ENCODE peak calls at places on chromosomes 7 and 10, in five cellular contexts. I is pancreas; T is neural progenitor cell; R is naive thymus-derived CD4-positive, alpha-beta T cell; P is CD4-positive, CD25-positive, alpha-beta regulatory T cell. A is an unnamed sample.
A peak's percentile ranks its signal among the peaks of the same experiment; 100 is the strongest.

GRCh38 chr7:40584667-40585433 is 450.0 kb downstream of the SUGCT start:
- DNase-seq in P (no peak), R (no peak), T (no peak), I (no peak), A (no peak)

GRCh38 chr10:124384591-124385190 is 34.0 kb downstream of the OAT start:
- DNase-seq in I (no peak), R (no peak), P (no peak), T (no peak), A (no peak)

GRCh38 chr7:20113423-20114027 is 103.7 kb downstream of the MACC1 start:
- DNase-seq in P (no peak), R (no peak), I (no peak), T (no peak), A (no peak)

GRCh38 chr7:97973206-97973658 is 16.8 kb downstream of the OCM2 start:
- DNase-seq in T (peak; percentile 87), R (no peak), P (no peak), I (peak; percentile 86), A (peak; percentile 26)

GRCh38 chr7:83681200-83681599 is 32.3 kb upstream of the SEMA3E start:
- DNase-seq in P (no peak), T (no peak), I (no peak), R (no peak), A (no peak)

GRCh38 chr7:25179771-25180591 is 48.3 kb downstream of the NPVF start:
- DNase-seq in P (peak; percentile 89), R (peak; percentile 90), I (peak; percentile 97), T (peak; percentile 92), A (peak; percentile 70)

GRCh38 chr7:149620961-149621360 is 123.4 kb upstream of the ZNF746 start:
- DNase-seq in P (peak; percentile 78), T (no peak), I (no peak), R (no peak), A (no peak)

GRCh38 chr10:1251769-1252168 is 195.6 kb downstream of the WDR37 start:
- DNase-seq in R (no peak), I (no peak), T (no peak), P (no peak), A (no peak)

GRCh38 chr7:91515961-91516360 is 251.7 kb downstream of the FZD1 start:
- DNase-seq in I (no peak), T (no peak), P (no peak), R (no peak), A (no peak)

GRCh38 chr10:95792874-95793285 is 36.9 kb downstream of the ENTPD1 start:
- DNase-seq in P (no peak), I (no peak), T (peak; percentile 35), R (no peak), A (no peak)

GRCh38 chr10:49448924-49449323 is 53.0 kb upstream of the DRGX start:
- DNase-seq in R (no peak), P (no peak), T (no peak), I (no peak), A (no peak)

GRCh38 chr10:60444494-60445064 is 54.9 kb upstream of the ANK3 start:
- DNase-seq in I (no peak), R (no peak), T (peak; percentile 12), P (peak; percentile 2), A (no peak)

GRCh38 chr7:1331576-1332467 is 99.2 kb downstream of the UNCX start:
- DNase-seq in R (no peak), P (no peak), I (no peak), T (no peak), A (no peak)

GRCh38 chr7:111931016-111931517 is 275.1 kb downstream of the DOCK4 start:
- DNase-seq in P (no peak), T (peak; percentile 26), I (no peak), R (no peak), A (no peak)

GRCh38 chr10:132482090-132482489 is 55.5 kb upstream of the INPP5A start:
- DNase-seq in R (no peak), I (no peak), T (no peak), P (no peak), A (peak; percentile 49)

DNA sequence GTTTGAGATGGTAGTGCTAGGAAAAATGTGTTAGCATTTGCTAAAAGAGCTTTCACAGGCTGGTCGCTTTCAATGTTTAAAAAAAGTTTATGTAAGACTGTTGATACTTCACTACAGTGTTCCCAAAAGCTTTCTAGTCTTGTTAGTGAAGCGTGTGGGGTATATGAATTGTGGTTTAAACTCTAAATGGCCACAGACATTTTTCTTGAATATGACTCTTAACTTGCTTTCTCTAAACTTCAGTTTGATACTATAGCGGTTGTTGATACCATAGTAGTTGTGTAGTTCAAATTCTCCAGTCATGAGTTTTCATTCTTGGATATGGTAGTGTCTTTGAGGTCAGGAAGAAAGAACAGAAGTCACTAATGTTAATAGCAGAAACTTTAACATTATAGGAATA is 44.9 kb downstream of the MCU start:
- DNase-seq in T (no peak), I (no peak), R (no peak), P (no peak), A (no peak)
- H3K27ac ChIP-seq in T (no peak overlapping the region), I (peak overlapping the region; percentile 68), R (no peak overlapping the region), P (no peak overlapping the region), A (peak overlapping the region; percentile 86)

GRCh38 chr7:5367661-5368060 is 56.0 kb downstream of the TNRC18 start:
- DNase-seq in R (no peak), I (no peak), T (no peak), P (no peak), A (no peak)
- H3K36me3 ChIP-seq in R (no peaks in the 10 kb centered on the region), I (peaks cover 10% of the 10 kb centered on the region), T (no peaks in the 10 kb centered on the region), P (peaks cover 24% of the 10 kb centered on the region), A (peaks cover 14% of the 10 kb centered on the region)

DNA sequence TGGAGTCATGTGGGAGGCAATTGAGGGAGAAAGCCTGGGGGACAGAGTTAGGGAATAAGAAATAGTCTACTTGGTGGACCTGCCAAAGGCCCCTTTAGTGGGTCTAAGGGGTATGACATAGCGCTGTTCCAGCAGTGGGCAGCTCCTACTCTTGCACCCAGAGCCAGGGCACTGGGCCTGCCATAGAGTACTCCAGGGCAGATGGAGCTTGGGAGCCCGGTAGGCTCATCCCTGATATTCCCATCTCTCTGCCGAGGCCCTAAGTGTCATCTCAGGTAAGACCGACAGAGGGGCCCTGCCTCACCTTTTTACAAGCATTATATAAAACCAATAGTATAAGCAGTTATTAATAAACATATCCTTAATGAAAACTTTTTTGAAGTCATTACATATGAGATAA is 9.6 kb downstream of the SAMD9L start:
- DNase-seq in P (no peak), T (no peak), I (no peak), R (no peak), A (no peak)
- H3K9me3 ChIP-seq in P (peaks cover 56% of the 10 kb centered on the region), T (no peaks in the 10 kb centered on the region), I (no peaks in the 10 kb centered on the region), R (peaks cover 35% of the 10 kb centered on the region), A (no peaks in the 10 kb centered on the region)

DNA sequence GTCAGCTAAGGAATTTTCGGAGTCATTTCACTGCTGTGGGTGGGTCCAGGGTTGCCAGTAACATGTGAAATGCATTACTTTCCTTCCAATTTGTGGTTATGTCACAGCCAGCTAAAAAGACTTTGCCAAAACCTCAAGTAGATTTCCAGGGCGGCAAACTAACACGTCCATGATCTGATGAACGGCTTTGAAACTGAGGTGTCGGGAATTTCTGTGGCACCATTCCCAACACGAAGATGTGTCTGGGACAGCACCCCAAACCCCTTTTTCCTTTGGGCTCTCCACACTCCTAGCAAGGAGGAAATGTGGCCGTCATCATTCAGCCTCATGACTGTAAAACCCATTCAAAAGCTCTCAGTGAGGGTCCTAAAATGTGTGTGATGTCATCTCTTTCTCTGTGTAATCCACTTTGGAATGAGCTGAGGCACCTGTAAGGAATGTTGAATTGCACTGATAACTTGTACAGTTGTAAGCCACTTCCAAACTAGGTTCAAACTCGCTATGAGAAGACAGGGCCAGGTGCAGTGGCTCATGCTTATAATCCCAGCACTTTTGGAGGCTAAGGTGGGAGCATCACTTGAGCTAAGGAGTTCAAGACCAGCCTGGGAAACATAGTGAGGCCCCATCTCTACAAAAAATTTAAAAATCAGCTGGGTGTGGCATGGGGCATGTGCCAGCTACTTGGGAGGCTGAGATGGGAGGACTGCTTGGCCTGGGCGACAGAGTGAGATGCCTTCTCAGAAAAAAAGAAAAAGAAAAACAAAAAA is 146.1 kb upstream of the FRMD4A start:
- DNase-seq in R (no peak), I (no peak), T (no peak), P (no peak), A (no peak)
- H3K27ac ChIP-seq in R (no peak overlapping the region), I (no peak overlapping the region), T (no peak overlapping the region), P (no peak overlapping the region), A (no peak overlapping the region)

DNA sequence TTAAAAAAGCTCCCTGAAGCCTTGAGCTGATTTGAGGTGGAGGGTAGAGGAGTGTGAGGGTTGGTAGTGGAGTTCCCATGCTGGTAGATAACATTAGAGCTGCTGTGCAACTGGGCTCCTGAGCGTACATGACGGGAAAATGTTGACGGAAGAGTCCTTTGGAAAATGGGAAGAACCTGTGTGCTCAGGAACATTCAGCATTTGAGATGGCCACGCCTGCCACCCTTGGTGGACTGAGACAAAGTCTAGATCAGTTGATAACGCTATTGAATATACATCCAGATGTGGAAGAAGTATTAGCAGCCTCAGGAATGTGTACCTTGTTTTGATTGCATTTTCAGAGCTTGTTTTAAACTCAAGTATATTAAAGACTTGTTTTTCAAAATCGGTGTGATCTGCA is 16.1 kb downstream of the PCBD1 start:
- DNase-seq in T (no peak), I (no peak), P (no peak), R (no peak), A (no peak)
- H3K36me3 ChIP-seq in T (no peaks in the 10 kb centered on the region), I (no peaks in the 10 kb centered on the region), P (peaks cover 49% of the 10 kb centered on the region), R (no peaks in the 10 kb centered on the region), A (no peaks in the 10 kb centered on the region)

DNA sequence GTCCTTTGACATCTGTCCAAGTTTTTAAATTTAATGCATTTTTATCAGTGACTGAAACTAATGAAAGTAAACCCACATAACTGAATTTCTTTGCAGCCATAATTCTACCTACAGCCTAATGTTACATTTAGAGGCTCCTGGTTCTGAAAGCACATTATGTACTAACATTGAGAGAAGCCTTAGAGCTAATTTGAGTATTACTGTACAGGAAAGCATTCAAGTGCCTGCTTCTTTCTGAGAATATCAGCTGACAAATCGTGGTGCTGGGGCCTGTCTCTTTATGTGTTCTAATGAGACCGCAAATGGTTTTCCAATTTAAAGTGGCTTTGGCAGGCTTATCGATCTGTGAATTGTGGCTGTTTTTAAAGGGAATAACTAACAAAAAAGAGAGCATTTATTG is 32.3 kb upstream of the DGKB start:
- DNase-seq in T (no peak), R (no peak), P (no peak), I (no peak), A (no peak)
- H3K9me3 ChIP-seq in T (no peaks in the 10 kb centered on the region), R (peaks cover 4% of the 10 kb centered on the region), P (no peaks in the 10 kb centered on the region), I (no peaks in the 10 kb centered on the region), A (no peaks in the 10 kb centered on the region)